ENCODE peak calls at places on chromosomes 2 and 18, in nine cellular contexts. K, X, A, I, Y, W, J, F and N are unnamed samples.

GRCh38 chr18:27276886-27277285 is 91.8 kb upstream of the CHST9 start:
- DNase-seq in W (no peak), F (no peak), K (no peak), A (no peak), X (no peak), I (no peak), J (no peak), Y (no peak), N (no peak)

GRCh38 chr2:230326453-230327417 is at the start of gene SP140L:
- DNase-seq in F (peak), K (peak), Y (peak), A (peak), J (peak), I (peak), W (peak), X (peak), N (peak)

GRCh38 chr2:44455877-44456276 is 94.1 kb downstream of the CAMKMT start:
- DNase-seq in F (no peak), A (no peak), W (no peak), X (no peak), J (no peak), K (no peak), Y (no peak), I (no peak), N (no peak)

GRCh38 chr2:174280596-174280995 is 32.3 kb upstream of the OLA1 start:
- DNase-seq in F (no peak), A (no peak), I (no peak), X (no peak), K (no peak), W (no peak), Y (no peak), J (no peak), N (no peak)

GRCh38 chr2:38465789-38466127 is 88.7 kb upstream of the ATL2 start:
- DNase-seq in W (no peak), Y (no peak), K (no peak), J (no peak), A (peak), I (no peak), X (peak), F (no peak), N (no peak)

GRCh38 chr2:214774108-214774507 is 35.4 kb downstream of the BARD1 start:
- DNase-seq in Y (no peak), I (no peak), X (no peak), F (no peak), J (no peak), W (no peak), A (no peak), K (peak), N (no peak)

GRCh38 chr2:18311413-18311812 is 249.0 kb downstream of the RDH14 start:
- DNase-seq in A (no peak), Y (no peak), I (no peak), J (no peak), W (no peak), X (peak), F (no peak), K (peak), N (peak)

GRCh38 chr2:195450537-195451113 is 206.4 kb upstream of the SLC39A10 start:
- DNase-seq in J (no peak), F (no peak), W (no peak), X (no peak), I (no peak), A (no peak), K (no peak), Y (no peak), N (no peak)

GRCh38 chr2:153068915-153069314 is 350.5 kb downstream of the ARL6IP6 start:
- DNase-seq in I (no peak), A (no peak), X (no peak), Y (no peak), J (no peak), K (no peak), W (no peak), F (no peak), N (no peak)

GRCh38 chr2:43226955-43227829 is 786 bp upstream of the ZFP36L2 start:
- DNase-seq in K (peak), Y (peak), I (peak), F (peak), W (peak), J (peak), A (peak), X (peak), N (peak)

GRCh38 chr2:203840816-203841215 is 26.8 kb upstream of the CTLA4 start:
- DNase-seq in X (no peak), Y (no peak), J (no peak), W (no peak), A (no peak), F (no peak), I (no peak), K (no peak), N (no peak)

GRCh38 chr18:72207280-72207679 is 336.9 kb downstream of the CBLN2 start:
- DNase-seq in W (no peak), F (no peak), A (no peak), I (no peak), J (no peak), X (no peak), Y (no peak), K (no peak), N (no peak)

GRCh38 chr18:58393295-58393694 is 235.6 kb downstream of the ALPK2 start:
- DNase-seq in J (no peak), K (peak), W (no peak), F (no peak), Y (no peak), I (no peak), X (no peak), A (no peak), N (no peak)

GRCh38 chr18:54948350-54948837 is 10.9 kb downstream of the CCDC68 start:
- DNase-seq in F (no peak), K (no peak), X (no peak), W (no peak), I (no peak), J (no peak), Y (no peak), A (no peak), N (no peak)

GRCh38 chr2:13009027-13009426 is 292.3 kb downstream of the TRIB2 start:
- DNase-seq in F (no peak), K (peak), W (no peak), X (no peak), Y (no peak), J (no peak), A (no peak), I (no peak), N (no peak)

GRCh38 chr18:30889582-30890301 is 152.8 kb downstream of the DSC3 start:
- DNase-seq in J (no peak), A (no peak), K (no peak), I (no peak), F (no peak), Y (no peak), X (no peak), W (no peak), N (peak)

GRCh38 chr2:71190959-71191943 is 35.7 kb downstream of the PAIP2B start:
- DNase-seq in J (no peak), F (no peak), Y (no peak), W (no peak), I (no peak), A (no peak), K (peak), X (no peak), N (no peak)
- TF ChIP-seq CTCF in J (no peak), F (peak), Y (no peak), W (peak), I (no peak), A (no peak), K (peak), X (no peak), N (no peak)

GRCh38 chr2:160209457-160209856 is 9.4 kb upstream of the ITGB6 start:
- DNase-seq in F (no peak), Y (no peak), J (no peak), A (no peak), X (no peak), K (peak), I (no peak), W (no peak), N (no peak)
- TF ChIP-seq CTCF in F (no peak), Y (no peak), J (no peak), A (no peak), X (no peak), K (no peak), I (no peak), W (no peak), N (no peak)

GRCh38 chr18:66124394-66124793 is 373.6 kb downstream of the CDH7 start:
- DNase-seq in K (no peak), X (no peak), W (no peak), I (no peak), Y (no peak), J (no peak), F (no peak), A (no peak), N (no peak)
- TF ChIP-seq CTCF in K (no peak), X (no peak), W (no peak), I (no peak), Y (no peak), J (no peak), F (peak), A (no peak), N (no peak)

DNA sequence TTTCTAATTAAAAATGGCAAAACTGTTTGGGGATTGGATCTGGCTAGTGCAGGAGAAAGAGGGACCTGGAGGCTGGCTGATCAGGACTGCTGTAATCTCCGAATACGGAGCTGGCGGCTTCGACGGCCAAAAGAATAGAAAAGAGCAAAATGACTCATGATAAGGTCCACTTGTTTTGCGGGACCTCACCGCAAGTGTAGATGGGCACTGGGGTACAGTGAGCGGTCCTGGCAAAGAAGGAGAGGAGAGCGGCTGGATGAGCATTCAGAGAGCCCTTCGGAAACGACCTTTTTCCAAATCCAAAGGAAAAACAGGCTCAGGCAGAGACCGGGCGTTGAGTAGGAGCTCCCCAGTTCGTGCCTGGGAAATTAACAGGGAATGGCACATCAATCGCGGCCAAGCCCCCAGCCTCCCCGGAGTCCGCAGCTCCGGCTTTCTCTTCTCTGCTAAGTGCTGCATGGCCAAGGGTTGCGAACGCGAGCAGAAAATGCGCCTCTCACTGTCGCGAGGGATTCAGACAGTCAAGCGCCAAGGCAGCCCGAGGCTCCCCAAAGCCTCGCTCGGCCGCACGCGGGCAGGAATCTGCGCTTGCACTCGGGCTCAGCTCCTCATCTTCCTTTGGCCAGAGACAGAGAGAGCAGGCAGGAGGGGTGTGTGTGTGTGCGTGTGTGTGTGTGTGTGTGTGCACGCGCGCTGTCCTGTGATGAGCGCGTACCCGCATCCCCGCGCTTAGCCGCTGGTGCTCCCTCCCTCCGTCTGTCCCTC is 1.8 kb downstream of the DCC start:
- DNase-seq in I (no peak), A (no peak), W (peak), K (no peak), J (no peak), X (peak), Y (no peak), F (no peak), N (no peak)
- TF ChIP-seq CTCF in I (no peak), A (no peak), W (no peak), K (no peak), J (no peak), X (no peak), Y (no peak), F (no peak), N (no peak)